ENCODE peak calls at places on chromosomes 11 and 22, in seven cellular contexts. F is kidney epithelial cell, U is foreskin melanocyte, N is amniotic stem cell, I is neural progenitor cell, E is T-helper 2 cell, A is brain microvascular endothelial cell. S is an unnamed sample.
A peak's percentile ranks its signal among the peaks of the same experiment; 100 is the strongest.

GRCh38 chr11:12388939-12389670 is 11.7 kb downstream of the PARVA start:
- DNase-seq in F (no peak), U (no peak), N (no peak), I (no peak), E (no peak), A (no peak), S (no peak)

GRCh38 chr11:78715639-78716311 is 141.1 kb upstream of the NARS2 start:
- DNase-seq in F (peak; percentile 89), U (peak; percentile 32), N (peak; percentile 40), I (peak; percentile 88), E (no peak), A (peak; percentile 63), S (no peak)

GRCh38 chr11:111833524-111833923 is 37.9 kb downstream of the ALG9 start:
- DNase-seq in F (no peak), U (no peak), N (no peak), I (no peak), E (no peak), A (peak; percentile 3), S (no peak)

GRCh38 chr11:116851631-116852030 is 14.2 kb upstream of the APOA1 start:
- DNase-seq in F (no peak), U (no peak), N (no peak), I (no peak), E (peak; percentile 71), A (no peak), S (peak; percentile 16)

GRCh38 chr11:11860103-11860979 is 18.6 kb downstream of the USP47 start:
- DNase-seq in F (no peak), U (no peak), N (no peak), I (no peak), E (no peak), A (no peak), S (no peak)

GRCh38 chr22:19687561-19688300 is 26.6 kb upstream of the SEPTIN5 start:
- DNase-seq in F (no peak), U (no peak), N (no peak), I (no peak), E (no peak), A (no peak), S (no peak)

GRCh38 chr22:25833676-25834075 is 91.7 kb downstream of the MYO18B start:
- DNase-seq in F (no peak), U (no peak), N (no peak), I (no peak), E (no peak), A (no peak), S (no peak)

GRCh38 chr22:20440637-20441591 is 3.3 kb upstream of the SCARF2 start:
- DNase-seq in F (no peak), U (no peak), N (no peak), I (no peak), E (no peak), A (no peak), S (no peak)

GRCh38 chr22:26887456-26887855 is 230.1 kb downstream of the MIAT start:
- DNase-seq in F (peak; percentile 78), U (peak; percentile 95), N (peak; percentile 1), I (peak; percentile 22), E (no peak), A (peak; percentile 78), S (no peak)

GRCh38 chr22:29926057-29926456 is 43.1 kb downstream of the MTMR3 start:
- DNase-seq in F (no peak), U (no peak), N (no peak), I (no peak), E (no peak), A (no peak), S (no peak)

GRCh38 chr11:28808771-28809170 is 700.6 kb downstream of the METTL15 start:
- DNase-seq in F (no peak), U (no peak), N (no peak), I (no peak), E (no peak), A (no peak), S (no peak)

GRCh38 chr11:114311946-114312345 is 15.7 kb downstream of the NNMT start:
- DNase-seq in F (no peak), U (no peak), N (no peak), I (no peak), E (no peak), A (no peak), S (no peak)

GRCh38 chr11:83219095-83219494 is 25.6 kb downstream of the ANKRD42 start:
- DNase-seq in F (no peak), U (no peak), N (no peak), I (peak; percentile 38), E (no peak), A (no peak), S (no peak)

GRCh38 chr22:26949193-26949592 is 291.8 kb downstream of the MIAT start:
- DNase-seq in F (no peak), U (no peak), N (no peak), I (peak; percentile 34), E (no peak), A (peak; percentile 1), S (no peak)

GRCh38 chr22:38955926-38956325 is 1.5 kb upstream of the APOBEC3A start:
- DNase-seq in F (no peak), U (no peak), N (no peak), I (no peak), E (no peak), A (no peak), S (no peak)

S was measured in naive thymus-derived CD8-positive, alpha-beta T cell.